ENCODE peak calls at places on chromosomes 7 and 10, in eight cellular contexts. O, C, E, A, N, K, Q and U are unnamed samples. For H3K36me3, the result is how much of the 10 kb centered on the place peaks cover.

GRCh38 chr7:39507866-39508551 is 58.2 kb upstream of the YAE1 start:
- DNase-seq in N (no peak), A (peak), E (peak), O (peak), K (no peak), C (no peak), Q (no peak), U (no peak)

GRCh38 chr7:75575488-75576112 is 83.5 kb downstream of the SPDYE5 start:
- DNase-seq in E (no peak), O (no peak), N (no peak), K (no peak), Q (no peak), C (no peak), A (no peak), U (peak)

GRCh38 chr7:98470131-98470985 is 69.5 kb upstream of the BAIAP2L1 start:
- DNase-seq in K (peak), N (peak), E (peak), Q (no peak), O (peak), A (peak), C (no peak), U (peak)

GRCh38 chr10:36759111-36759805 is 366.1 kb upstream of the ANKRD30A start:
- DNase-seq in O (no peak), K (no peak), A (no peak), C (no peak), Q (peak), N (no peak), E (no peak), U (no peak)

GRCh38 chr7:81284576-81284975 is 365.7 kb upstream of the SEMA3C start:
- DNase-seq in Q (peak), E (no peak), N (no peak), K (no peak), O (no peak), C (no peak), A (no peak), U (no peak)

GRCh38 chr10:111035542-111035941 is 41.3 kb upstream of the ADRA2A start:
- DNase-seq in Q (no peak), E (no peak), K (no peak), C (no peak), A (no peak), N (no peak), O (no peak), U (no peak)

GRCh38 chr7:69438584-69438983 is 159.7 kb upstream of the AUTS2 start:
- DNase-seq in O (no peak), E (no peak), K (no peak), N (no peak), C (no peak), A (no peak), Q (no peak), U (no peak)

GRCh38 chr7:138173548-138173947 is 97.3 kb downstream of the AKR1D1 start:
- DNase-seq in O (no peak), N (no peak), C (no peak), A (no peak), E (no peak), Q (no peak), K (no peak), U (no peak)

GRCh38 chr10:132742167-132742836 is 43.6 kb downstream of the NKX6-2 start:
- DNase-seq in N (no peak), K (peak), O (no peak), A (no peak), Q (no peak), E (no peak), C (no peak), U (no peak)

GRCh38 chr7:44693641-44694313 is 54.9 kb upstream of the ZMIZ2 start:
- DNase-seq in O (peak), C (no peak), K (no peak), N (no peak), Q (peak), E (no peak), A (no peak), U (no peak)

GRCh38 chr7:40915061-40915460 is 780.3 kb downstream of the SUGCT start:
- DNase-seq in Q (no peak), C (no peak), E (no peak), A (no peak), N (no peak), O (no peak), K (no peak), U (no peak)

GRCh38 chr7:122092964-122093797 is 50.9 kb downstream of the AASS start:
- DNase-seq in Q (peak), K (peak), C (peak), E (peak), O (peak), N (peak), A (no peak), U (peak)

GRCh38 chr7:12244129-12244528 is 33.0 kb downstream of the TMEM106B start:
- DNase-seq in A (peak), O (peak), K (peak), E (peak), Q (no peak), N (peak), C (no peak), U (peak)

GRCh38 chr10:86045896-86046295 is 320.7 kb downstream of the GRID1 start:
- DNase-seq in K (no peak), C (no peak), O (no peak), E (no peak), A (no peak), N (no peak), Q (no peak), U (no peak)

GRCh38 chr10:28367865-28368541 is 65.1 kb upstream of the MPP7 start:
- DNase-seq in K (peak), E (peak), A (no peak), C (peak), Q (no peak), O (peak), N (no peak), U (peak)

GRCh38 chr10:24505759-24506158 is 217.9 kb downstream of the ARHGAP21 start:
- DNase-seq in Q (no peak), O (no peak), N (no peak), A (no peak), C (no peak), E (no peak), K (no peak), U (no peak)

GRCh38 chr7:23468721-23469149 is 1.6 kb downstream of the IGF2BP3 start:
- DNase-seq in A (no peak), E (no peak), O (no peak), K (peak), N (no peak), C (no peak), Q (no peak), U (no peak)

GRCh38 chr7:159094919-159095915 is 49.5 kb downstream of the VIPR2 start:
- DNase-seq in E (no peak), N (peak), C (no peak), Q (no peak), K (no peak), A (peak), O (no peak), U (no peak)

GRCh38 chr10:98170249-98171117 is 36.0 kb downstream of the R3HCC1L start:
- DNase-seq in E (no peak), N (peak), A (no peak), O (no peak), K (peak), Q (peak), C (no peak), U (peak)

GRCh38 chr7:2729893-2730716 is 42.1 kb downstream of the AMZ1 start:
- DNase-seq in C (no peak), O (no peak), K (no peak), A (peak), Q (no peak), E (peak), N (peak), U (peak)
- H3K36me3 ChIP-seq in C (under half), O (under half), K (under half), A (under half), Q (under half), E (under half), N (under half), U (under half)

GRCh38 chr7:519429-519973 is at the start of gene PDGFA:
- DNase-seq in Q (peak), E (no peak), N (peak), A (no peak), O (no peak), K (no peak), C (no peak), U (no peak)

GRCh38 chr7:522071-522937 is 2.7 kb upstream of the PDGFA start:
- DNase-seq in C (no peak), O (no peak), E (peak), Q (peak), N (no peak), A (no peak), K (peak), U (no peak)

GRCh38 chr7:521221-522070 is 1.8 kb upstream of the PDGFA start:
- DNase-seq in O (peak), C (no peak), A (peak), E (peak), N (peak), Q (peak), K (peak), U (no peak)

GRCh38 chr7:519974-520458 is 370 bp upstream of the PDGFA start:
- DNase-seq in N (peak), A (peak), O (peak), C (no peak), E (no peak), K (peak), Q (peak), U (no peak)

GRCh38 chr7:520503-521161 is 986 bp upstream of the PDGFA start:
- DNase-seq in Q (no peak), K (no peak), O (no peak), A (no peak), C (no peak), N (no peak), E (no peak), U (no peak)
- TF ChIP-seq CTCF in Q (peak), K (no peak), O (peak), A (no peak), C (no peak), N (no peak), E (no peak), U (peak)

GRCh38 chr10:63273575-63273974 is 140.4 kb downstream of the NRBF2 start:
- DNase-seq in N (no peak), C (no peak), A (no peak), E (no peak), O (no peak), Q (no peak), K (no peak), U (no peak)
- H3K27ac ChIP-seq in N (no peak), C (peak), A (peak), E (peak), O (peak), Q (no peak), K (peak), U (no peak)

DNA sequence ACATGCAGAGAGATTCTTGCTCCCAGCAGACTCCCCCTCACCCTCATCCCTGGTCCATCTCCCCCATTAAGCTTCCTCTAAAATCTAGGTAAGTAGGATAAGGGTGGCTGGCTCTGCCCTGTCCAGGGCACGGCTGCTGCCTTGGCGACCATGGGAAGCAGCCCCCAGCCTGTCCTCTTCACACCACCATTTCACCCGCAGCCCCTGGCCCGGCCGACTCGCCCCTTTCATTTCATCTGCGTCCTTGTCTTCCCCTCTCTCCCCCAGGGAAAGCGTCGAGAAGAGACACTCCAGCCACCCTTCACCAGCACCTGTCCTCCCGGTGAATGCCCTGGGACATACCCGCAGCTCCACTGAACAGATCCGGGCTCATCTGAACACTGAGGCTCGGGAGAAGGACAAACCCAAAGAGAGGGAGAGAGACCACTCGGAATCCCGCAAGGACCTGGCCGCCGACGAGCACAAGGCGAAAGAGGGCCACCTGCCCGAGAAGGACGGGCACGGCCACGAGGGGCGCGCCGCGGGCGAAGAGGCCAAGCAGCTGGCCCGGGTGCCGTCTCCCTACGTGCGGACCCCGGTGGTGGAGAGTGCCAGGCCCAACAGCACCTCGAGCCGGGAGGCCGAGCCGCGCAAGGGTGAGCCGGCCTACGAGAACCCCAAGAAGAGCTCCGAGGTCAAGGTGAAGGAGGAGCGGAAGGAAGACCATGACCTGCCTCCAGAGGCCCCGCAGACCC is 342.3 kb upstream of the GALNT17 start:
- DNase-seq in A (no peak), E (no peak), N (no peak), Q (no peak), C (no peak), O (no peak), K (no peak), U (no peak)
- H3K36me3 ChIP-seq in A (under half), E (half or more), N (under half), Q (under half), C (under half), O (half or more), K (under half), U (half or more)

DNA sequence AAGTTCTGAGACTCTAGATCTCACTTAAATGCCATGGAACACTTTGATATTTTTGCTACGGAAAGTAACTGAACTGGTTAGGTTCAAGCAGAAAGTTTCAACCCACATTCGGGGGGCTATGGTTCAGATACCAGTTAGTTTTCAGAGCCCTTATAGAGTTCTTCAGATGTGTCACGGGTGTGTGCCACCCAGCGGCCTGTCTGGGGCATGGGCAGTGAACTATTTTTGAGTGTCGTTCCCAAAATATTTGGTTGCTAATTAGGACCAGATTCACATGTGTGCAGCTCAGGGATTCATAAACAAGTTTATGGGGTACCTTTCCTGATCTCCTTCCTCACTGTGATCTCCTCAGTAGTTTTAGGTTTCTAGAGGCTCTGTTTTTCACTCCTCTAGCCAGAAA is 271.9 kb downstream of the C7orf25 start:
- DNase-seq in A (no peak), E (no peak), Q (no peak), K (no peak), C (no peak), O (no peak), N (no peak), U (no peak)
- TF ChIP-seq CTCF in A (no peak), E (no peak), Q (no peak), K (no peak), C (no peak), O (no peak), N (no peak), U (no peak)

GRCh38 chr7:33979807-33980355 is 74.5 kb downstream of the BMPER start:
- DNase-seq in Q (peak), C (no peak), A (no peak), O (no peak), K (no peak), E (no peak), N (no peak), U (no peak)
- H3K27ac ChIP-seq in Q (no peak), C (no peak), A (no peak), O (no peak), K (no peak), E (no peak), N (no peak), U (no peak)

GRCh38 chr10:42776681-42777080 is 5.9 kb upstream of the BMS1 start:
- DNase-seq in O (no peak), Q (peak), K (no peak), A (no peak), E (no peak), C (no peak), N (no peak), U (no peak)
- H3K36me3 ChIP-seq in O (under half), Q (under half), K (under half), A (under half), E (under half), C (under half), N (under half), U (under half)

DNA sequence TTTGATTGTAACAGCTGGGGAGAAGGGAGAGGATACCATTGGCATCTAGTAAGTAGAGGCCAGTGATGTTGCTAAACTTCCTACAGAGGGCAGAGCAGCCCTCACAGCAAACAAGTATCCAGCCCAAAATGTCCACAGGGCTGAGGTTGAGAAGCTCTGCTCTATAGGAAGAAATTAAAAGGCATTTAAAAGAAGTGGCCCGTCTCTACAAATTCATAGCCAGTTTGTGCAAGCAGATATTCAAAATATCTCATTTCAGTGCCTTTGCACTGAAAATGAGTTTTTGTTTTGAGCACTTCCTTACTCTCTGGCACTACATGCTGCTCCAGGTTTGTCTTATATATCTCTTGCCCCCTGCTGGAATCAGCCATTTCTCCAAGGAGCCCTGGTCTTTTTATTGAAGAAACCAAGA is 330.0 kb downstream of the BBS9 start:
- DNase-seq in E (no peak), K (no peak), O (no peak), N (no peak), A (no peak), C (no peak), Q (peak), U (peak)
- TF ChIP-seq CTCF in E (peak), K (peak), O (peak), N (no peak), A (peak), C (no peak), Q (peak), U (peak)